ENCODE peak calls at places on chromosomes 12 and 14, in eight cellular contexts. D, Q, A, O, T, L, X and M are unnamed samples.
A peak's percentile ranks its signal among the peaks of the same experiment; 100 is the strongest.

GRCh38 chr14:54503476-54503875 is 6.2 kb upstream of the CGRRF1 start:
- DNase-seq in X (no peak), T (no peak), A (no peak), D (peak; percentile 72), O (peak; percentile 18), Q (no peak), L (peak; percentile 6), M (peak; percentile 36)

GRCh38 chr14:25233613-25234012 is 183.7 kb upstream of the STXBP6 start:
- DNase-seq in Q (no peak), A (no peak), L (no peak), X (no peak), O (no peak), D (no peak), T (no peak), M (no peak)

GRCh38 chr12:85664429-85664828 is 171.8 kb downstream of the RASSF9 start:
- DNase-seq in T (no peak), A (no peak), L (no peak), X (no peak), O (no peak), Q (no peak), D (no peak), M (no peak)

GRCh38 chr14:104442107-104442551 is 137.4 kb upstream of the C14orf180 start:
- DNase-seq in T (no peak), O (no peak), L (no peak), X (no peak), Q (no peak), A (no peak), D (no peak), M (no peak)

GRCh38 chr14:43795600-43796228 is 711.4 kb downstream of the FSCB start:
- DNase-seq in T (no peak), L (no peak), X (no peak), A (no peak), D (peak; percentile 52), Q (no peak), O (peak; percentile 9), M (no peak)

GRCh38 chr12:113185180-113186032 is at the start of the genes DDX54 and RITA1:
- DNase-seq in T (peak; percentile 90), L (peak; percentile 77), X (no peak), D (peak; percentile 82), Q (peak; percentile 81), O (peak; percentile 94), A (peak; percentile 86), M (peak; percentile 44)

GRCh38 chr12:41709012-41709411 is 435.7 kb downstream of the GXYLT1 start:
- DNase-seq in Q (no peak), X (no peak), L (no peak), D (no peak), T (no peak), A (no peak), O (no peak), M (no peak)

GRCh38 chr12:94147377-94147990 is 893 bp upstream of the PLXNC1 start:
- DNase-seq in D (no peak), O (no peak), L (no peak), A (no peak), T (no peak), Q (no peak), X (no peak), M (no peak)

GRCh38 chr12:87847147-87847546 is 182.1 kb downstream of the C12orf50 start:
- DNase-seq in D (no peak), Q (no peak), T (no peak), O (no peak), L (no peak), X (no peak), A (no peak), M (no peak)

GRCh38 chr14:106039400-106039799 is 513.0 kb downstream of the TMEM121 start:
- DNase-seq in A (no peak), X (no peak), L (no peak), T (no peak), D (no peak), Q (no peak), O (no peak), M (no peak)

GRCh38 chr12:122282066-122282465 is 15.8 kb upstream of the VPS33A start:
- DNase-seq in T (no peak), Q (no peak), A (no peak), X (peak; percentile 41), L (no peak), D (peak; percentile 69), O (no peak), M (peak; percentile 32)

GRCh38 chr12:106387847-106388246 is 30.3 kb downstream of the POLR3B start:
- DNase-seq in L (no peak), X (no peak), T (no peak), A (no peak), D (no peak), O (no peak), Q (no peak), M (no peak)

GRCh38 chr12:77120156-77120555 is 54.8 kb upstream of the E2F7 start:
- DNase-seq in T (no peak), O (no peak), A (no peak), D (peak; percentile 72), X (peak; percentile 44), Q (no peak), L (peak; percentile 3), M (peak; percentile 81)

GRCh38 chr12:66011731-66012130 is 118.8 kb downstream of the LLPH start:
- DNase-seq in Q (no peak), A (no peak), O (no peak), L (no peak), T (no peak), X (no peak), D (no peak), M (no peak)

GRCh38 chr14:75298187-75298985 is 19.8 kb downstream of the FOS start:
- DNase-seq in Q (peak; percentile 85), T (peak; percentile 76), O (no peak), X (no peak), A (peak; percentile 55), L (no peak), D (no peak), M (no peak)

GRCh38 chr14:48580692-48581091 is 905.3 kb upstream of the MDGA2 start:
- DNase-seq in T (no peak), Q (no peak), L (no peak), A (no peak), X (no peak), O (no peak), D (no peak), M (no peak)

GRCh38 chr14:58738189-58738836 is 100.6 kb downstream of the DACT1 start:
- DNase-seq in T (no peak), D (peak; percentile 95), X (peak; percentile 65), O (no peak), L (peak; percentile 78), Q (no peak), A (no peak), M (peak; percentile 92)

GRCh38 chr12:110047297-110047940 is 903 bp downstream of the C12orf76 start:
- DNase-seq in T (no peak), L (no peak), A (no peak), Q (no peak), D (peak; percentile 25), O (no peak), X (no peak), M (no peak)

GRCh38 chr12:14403711-14404164 is 38.3 kb downstream of the ATF7IP start:
- DNase-seq in O (peak; percentile 69), A (no peak), X (peak; percentile 41), D (peak; percentile 81), L (no peak), Q (no peak), T (no peak), M (peak; percentile 61)

GRCh38 chr12:30695327-30696102 is at the start of gene IPO8:
- DNase-seq in T (peak; percentile 96), L (peak; percentile 98), D (peak; percentile 95), A (peak; percentile 92), X (peak; percentile 45), O (peak; percentile 94), Q (peak; percentile 94), M (peak; percentile 80)

GRCh38 chr12:30696943-30697342 is 1.3 kb upstream of the IPO8 start:
- DNase-seq in Q (no peak), X (no peak), L (no peak), O (no peak), T (no peak), A (no peak), D (no peak), M (no peak)

GRCh38 chr12:30696103-30696408 is 387 bp upstream of the IPO8 start:
- DNase-seq in D (no peak), X (no peak), O (no peak), L (no peak), T (no peak), A (no peak), Q (no peak), M (no peak)

GRCh38 chr12:30694971-30695326 is 720 bp downstream of the IPO8 start:
- DNase-seq in L (peak; percentile 66), A (peak; percentile 40), O (peak; percentile 67), D (peak; percentile 58), X (no peak), Q (peak; percentile 31), T (peak; percentile 61), M (peak; percentile 40)

DNA sequence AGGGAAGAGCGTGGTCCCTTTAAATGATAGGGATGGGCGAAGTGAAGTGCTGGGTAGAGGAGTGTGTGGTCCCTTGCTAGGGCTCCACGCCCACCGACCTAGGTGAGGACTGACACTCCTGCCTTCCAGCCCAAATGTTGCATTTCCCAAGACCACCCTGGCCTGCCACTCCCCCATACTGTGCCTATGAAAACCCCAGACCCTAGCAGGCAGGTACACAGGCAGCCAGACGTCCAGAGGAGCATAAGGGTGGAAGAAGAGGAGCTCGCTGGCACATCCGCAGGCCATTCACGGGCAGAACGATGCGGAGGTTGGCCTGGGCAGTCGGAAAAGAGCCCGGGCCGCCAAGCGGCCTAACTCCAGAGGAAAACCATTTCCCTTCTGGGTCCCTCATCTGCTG is 817 bp upstream of the IPO8 start:
- DNase-seq in T (peak; percentile 48), D (no peak), O (no peak), L (no peak), Q (no peak), X (no peak), A (no peak), M (no peak)
- H3K4me3 ChIP-seq in T (peak overlapping the region; percentile 88), D (no peak overlapping the region), O (peak overlapping the region; percentile 83), L (peak overlapping the region; percentile 94), Q (no peak overlapping the region), X (no peak overlapping the region), A (peak overlapping the region; percentile 95), M (no peak overlapping the region)

GRCh38 chr12:111780166-111780565 is 13.4 kb downstream of the ALDH2 start:
- DNase-seq in O (no peak), L (no peak), A (no peak), Q (no peak), D (no peak), T (no peak), X (no peak), M (no peak)
- H3K36me3 ChIP-seq in O (peaks cover 11% of the 10 kb centered on the region), L (peaks cover 7% of the 10 kb centered on the region), A (peaks cover 65% of the 10 kb centered on the region), Q (no peaks in the 10 kb centered on the region), D (peaks cover 19% of the 10 kb centered on the region), T (peaks cover 49% of the 10 kb centered on the region), X (peaks cover 7% of the 10 kb centered on the region), M (peaks cover 34% of the 10 kb centered on the region)

DNA sequence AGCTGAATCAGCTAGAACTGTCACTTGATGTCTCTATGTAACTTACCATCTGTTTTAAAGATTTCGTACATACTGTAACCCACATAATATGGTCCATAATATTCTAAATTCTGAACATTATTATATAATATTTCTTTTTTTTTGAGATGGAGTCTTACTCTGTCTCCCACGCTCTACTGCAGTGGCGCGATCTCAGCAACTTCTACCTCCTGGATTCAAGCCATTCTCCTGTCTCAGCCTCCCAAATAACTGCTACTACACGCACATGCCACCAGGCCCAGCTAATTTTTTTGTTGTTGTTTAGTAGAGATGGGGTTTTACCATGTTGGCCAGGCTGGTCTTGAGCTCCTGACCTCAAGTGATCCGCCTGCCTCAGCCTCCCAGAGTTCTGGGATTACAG is 416.7 kb upstream of the RGS6 start:
- DNase-seq in Q (no peak), A (no peak), L (no peak), O (no peak), D (no peak), X (no peak), T (no peak), M (no peak)
- H3K4me3 ChIP-seq in Q (no peak overlapping the region), A (no peak overlapping the region), L (no peak overlapping the region), O (no peak overlapping the region), D (no peak overlapping the region), X (no peak overlapping the region), T (no peak overlapping the region), M (no peak overlapping the region)

GRCh38 chr14:50113381-50113811 is 3.0 kb downstream of the VCPKMT start:
- DNase-seq in A (no peak), Q (no peak), T (no peak), L (no peak), D (no peak), X (no peak), O (no peak), M (no peak)
- H3K36me3 ChIP-seq in A (peaks cover 70% of the 10 kb centered on the region), Q (no peaks in the 10 kb centered on the region), T (peaks cover 84% of the 10 kb centered on the region), L (peaks cover 44% of the 10 kb centered on the region), D (peaks cover 20% of the 10 kb centered on the region), X (peaks cover 7% of the 10 kb centered on the region), O (peaks cover 59% of the 10 kb centered on the region), M (peaks cover 10% of the 10 kb centered on the region)